ENCODE peak calls at places on chromosomes 6 and 20, in eight cellular contexts. N, W, J, F, P, Q, O and C are unnamed samples.

GRCh38 chr20:41172296-41173140 is 35.2 kb downstream of the PLCG1 start:
- DNase-seq in O (peak; percentile 22), Q (no peak), F (no peak), P (peak; percentile 69), N (peak; percentile 87), J (no peak), W (peak; percentile 50), C (no peak)

GRCh38 chr6:85537055-85537494 is 56.6 kb downstream of the SNX14 start:
- DNase-seq in N (no peak), O (no peak), W (no peak), J (no peak), Q (no peak), F (no peak), P (no peak), C (no peak)

GRCh38 chr20:24102749-24103148 is 114.2 kb upstream of the GGTLC1 start:
- DNase-seq in Q (no peak), F (no peak), N (no peak), P (no peak), J (no peak), O (no peak), W (no peak), C (no peak)

GRCh38 chr20:48772183-48772976 is 55.4 kb downstream of the PREX1 start:
- DNase-seq in W (no peak), J (peak; percentile 22), P (peak; percentile 90), Q (peak; percentile 73), O (peak; percentile 84), F (no peak), N (no peak), C (no peak)

GRCh38 chr6:106511274-106512047 is 117.8 kb downstream of the RTN4IP1 start:
- DNase-seq in O (peak; percentile 65), J (no peak), P (peak; percentile 91), Q (no peak), W (peak; percentile 16), F (no peak), N (peak; percentile 89), C (no peak)

GRCh38 chr6:16179063-16179462 is 50.2 kb downstream of the MYLIP start:
- DNase-seq in J (no peak), Q (no peak), W (no peak), O (no peak), N (no peak), P (no peak), F (no peak), C (no peak)

GRCh38 chr6:166009385-166010031 is 158.1 kb downstream of the TBXT start:
- DNase-seq in P (no peak), J (no peak), Q (no peak), W (no peak), O (no peak), N (peak; percentile 52), F (no peak), C (no peak)

GRCh38 chr6:89436226-89436625 is 3.3 kb downstream of the ANKRD6 start:
- DNase-seq in W (no peak), Q (no peak), N (no peak), J (no peak), F (no peak), O (no peak), P (no peak), C (no peak)

GRCh38 chr20:19940945-19941590 is 76.1 kb upstream of the NAA20 start:
- DNase-seq in J (no peak), P (no peak), F (no peak), N (no peak), O (no peak), W (no peak), Q (no peak), C (no peak)

GRCh38 chr20:43914697-43915208 is at the start of gene TOX2:
- DNase-seq in P (peak; percentile 86), N (peak; percentile 80), F (no peak), W (no peak), J (no peak), Q (no peak), O (peak; percentile 40), C (no peak)

GRCh38 chr6:137654365-137654981 is 160.3 kb upstream of the OLIG3 start:
- DNase-seq in F (no peak), Q (no peak), N (no peak), P (no peak), W (no peak), O (no peak), J (no peak), C (no peak)

GRCh38 chr6:81890846-81891245 is 138.4 kb upstream of the TENT5A start:
- DNase-seq in O (no peak), J (no peak), N (no peak), F (no peak), W (no peak), P (no peak), Q (no peak), C (no peak)

GRCh38 chr6:144661101-144661806 is 376.1 kb downstream of the UTRN start:
- DNase-seq in W (no peak), P (no peak), O (no peak), N (no peak), J (no peak), Q (no peak), F (no peak), C (no peak)

GRCh38 chr20:37992802-37993538 is 40.3 kb downstream of the TTI1 start:
- DNase-seq in O (peak; percentile 54), W (no peak), Q (no peak), N (no peak), P (no peak), F (no peak), J (peak; percentile 86), C (no peak)

GRCh38 chr6:85049282-85049681 is 284.9 kb upstream of the TBX18 start:
- DNase-seq in P (no peak), F (no peak), Q (no peak), W (no peak), J (no peak), O (no peak), N (no peak), C (no peak)

GRCh38 chr6:46013639-46014038 is 2.0 kb downstream of the CLIC5 start:
- DNase-seq in J (no peak), Q (no peak), F (no peak), O (no peak), P (no peak), W (no peak), N (no peak), C (no peak)
- TF ChIP-seq POLR2A in J (no peak), Q (no peak), F (no peak), O (no peak), P (no peak), W (no peak), N (no peak), C (no peak)

GRCh38 chr6:54307412-54308036 is 717 bp upstream of the TINAG start:
- DNase-seq in P (no peak), O (no peak), J (no peak), Q (no peak), N (no peak), F (no peak), W (no peak), C (no peak)
- TF ChIP-seq POLR2A in P (no peak), O (no peak), J (no peak), Q (no peak), N (no peak), F (no peak), W (no peak), C (no peak)

GRCh38 chr6:170038251-170038650 is 252.6 kb downstream of the DLL1 start:
- DNase-seq in J (no peak), P (peak; percentile 74), W (no peak), F (no peak), N (peak; percentile 76), Q (peak; percentile 26), O (peak; percentile 17), C (no peak)

GRCh38 chr6:170036916-170037315 is 254.0 kb downstream of the DLL1 start:
- DNase-seq in P (peak; percentile 48), Q (peak; percentile 27), F (no peak), W (no peak), J (no peak), O (peak; percentile 19), N (peak; percentile 66), C (no peak)

GRCh38 chr6:170039156-170040114 is 251.4 kb downstream of the DLL1 start:
- DNase-seq in F (no peak), J (no peak), P (peak; percentile 42), W (no peak), O (peak; percentile 13), N (peak; percentile 74), Q (peak; percentile 29), C (no peak)

GRCh38 chr6:170038717-170039116 is 252.2 kb downstream of the DLL1 start:
- DNase-seq in F (no peak), J (no peak), N (peak; percentile 34), P (peak; percentile 16), W (no peak), O (peak; percentile 10), Q (no peak), C (no peak)

DNA sequence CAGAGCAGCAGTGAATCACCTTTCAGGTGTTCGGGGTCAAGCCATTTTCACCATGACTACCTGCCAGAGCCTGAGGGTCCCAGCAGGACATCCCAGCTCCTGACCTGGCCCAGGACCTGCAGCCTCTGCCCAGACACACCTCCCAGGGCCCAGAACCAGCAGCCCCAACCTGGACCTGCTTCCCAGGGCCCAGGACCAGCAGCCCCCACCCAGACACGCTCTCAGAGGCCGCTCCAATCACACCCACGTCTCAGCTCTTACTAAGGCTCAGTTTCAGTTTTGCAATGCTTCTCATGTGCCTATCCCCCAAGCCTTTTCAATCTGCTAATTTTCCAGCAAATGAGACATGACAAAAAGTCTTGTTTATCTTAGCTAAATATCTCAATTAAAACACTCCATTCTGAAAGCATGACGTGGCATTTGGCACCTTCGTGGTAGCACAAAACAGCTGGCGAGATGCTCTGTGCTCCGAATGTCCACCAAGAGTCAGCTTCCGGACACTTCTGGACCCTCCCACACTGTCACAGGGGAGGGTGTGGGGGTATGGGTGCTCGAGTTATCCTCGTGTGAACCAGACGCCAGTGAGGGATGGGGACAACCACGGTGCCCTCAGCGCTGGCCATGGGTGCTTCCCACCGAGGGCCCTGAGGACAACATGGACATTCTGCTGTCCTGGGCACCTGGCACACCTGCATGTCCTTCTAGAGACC is 253.2 kb downstream of the DLL1 start:
- DNase-seq in Q (peak; percentile 35), F (no peak), O (peak; percentile 19), N (peak; percentile 70), J (no peak), W (no peak), P (peak; percentile 67), C (no peak)
- TF ChIP-seq POLR2A in Q (no peak), F (no peak), O (no peak), N (no peak), J (no peak), W (no peak), P (no peak), C (no peak)

GRCh38 chr6:44248579-44248978 is 1.7 kb downstream of the HSP90AB1 start:
- DNase-seq in N (no peak), Q (no peak), W (no peak), J (no peak), F (no peak), O (no peak), P (no peak), C (no peak)

GRCh38 chr6:44247338-44248302 is 719 bp downstream of the HSP90AB1 start:
- DNase-seq in N (peak; percentile 95), J (peak; percentile 59), F (no peak), O (peak; percentile 77), P (peak; percentile 96), W (peak; percentile 75), Q (peak; percentile 82), C (no peak)

GRCh38 chr6:44250718-44251123 is 3.8 kb downstream of the HSP90AB1 start:
- DNase-seq in F (no peak), W (no peak), P (no peak), Q (no peak), N (no peak), O (no peak), J (no peak), C (no peak)

GRCh38 chr6:44250067-44250717 is 3.3 kb downstream of the HSP90AB1 start:
- DNase-seq in W (no peak), O (no peak), P (no peak), F (no peak), N (no peak), Q (no peak), J (no peak), C (no peak)

GRCh38 chr6:44249082-44249748 is 2.3 kb downstream of the HSP90AB1 start:
- DNase-seq in Q (no peak), N (no peak), F (no peak), O (no peak), W (no peak), J (no peak), P (peak; percentile 70), C (no peak)
- TF ChIP-seq POLR2A in Q (no peak), N (no peak), F (no peak), O (no peak), W (no peak), J (no peak), P (no peak), C (no peak)